ENCODE peak calls at places on chromosomes 4 and X, in five cellular contexts. M, U, F, R and A are unnamed samples.

GRCh38 chr4:168449740-168450442 is 30.4 kb downstream of the DDX60L start:
- DNase-seq in M (no peak), U (no peak), F (no peak), R (peak; percentile 22), A (peak; percentile 71)

GRCh38 chr4:39446842-39447573 is 11.7 kb downstream of the RPL9 start:
- DNase-seq in M (no peak), U (peak; percentile 81), F (peak; percentile 41), R (no peak), A (peak; percentile 87)

GRCh38 chrX:7570432-7571009 is 272.4 kb upstream of the VCX start:
- DNase-seq in M (no peak), U (no peak), F (no peak), R (no peak), A (no peak)

GRCh38 chr4:48906283-48907173 is at the start of gene OCIAD2:
- DNase-seq in M (peak; percentile 64), U (peak; percentile 86), F (peak; percentile 37), R (no peak), A (peak; percentile 69)

GRCh38 chr4:89586864-89587263 is 250.1 kb downstream of the SNCA start:
- DNase-seq in M (no peak), U (no peak), F (no peak), R (no peak), A (no peak)

GRCh38 chrX:85114776-85115175 is 111.1 kb downstream of the APOOL start:
- DNase-seq in M (no peak), U (no peak), F (no peak), R (no peak), A (no peak)

GRCh38 chr4:80103615-80104014 is 30.6 kb upstream of the ANTXR2 start:
- DNase-seq in M (no peak), U (no peak), F (no peak), R (no peak), A (no peak)

GRCh38 chr4:41394362-41394960 is 137.7 kb downstream of the UCHL1 start:
- DNase-seq in M (no peak), U (no peak), F (no peak), R (no peak), A (no peak)

GRCh38 chr4:143358923-143359694 is 22.4 kb downstream of the GAB1 start:
- DNase-seq in M (no peak), U (peak; percentile 78), F (no peak), R (no peak), A (no peak)

GRCh38 chr4:20422398-20422797 is 170.7 kb downstream of the SLIT2 start:
- DNase-seq in M (no peak), U (peak; percentile 60), F (peak; percentile 17), R (no peak), A (peak; percentile 67)

GRCh38 chrX:105098812-105099211 is 121.7 kb downstream of the TEX13A start:
- DNase-seq in M (no peak), U (no peak), F (no peak), R (no peak), A (no peak)

GRCh38 chr4:17276821-17277220 is 235.1 kb downstream of the QDPR start:
- DNase-seq in M (no peak), U (no peak), F (peak; percentile 37), R (no peak), A (no peak)

DNA sequence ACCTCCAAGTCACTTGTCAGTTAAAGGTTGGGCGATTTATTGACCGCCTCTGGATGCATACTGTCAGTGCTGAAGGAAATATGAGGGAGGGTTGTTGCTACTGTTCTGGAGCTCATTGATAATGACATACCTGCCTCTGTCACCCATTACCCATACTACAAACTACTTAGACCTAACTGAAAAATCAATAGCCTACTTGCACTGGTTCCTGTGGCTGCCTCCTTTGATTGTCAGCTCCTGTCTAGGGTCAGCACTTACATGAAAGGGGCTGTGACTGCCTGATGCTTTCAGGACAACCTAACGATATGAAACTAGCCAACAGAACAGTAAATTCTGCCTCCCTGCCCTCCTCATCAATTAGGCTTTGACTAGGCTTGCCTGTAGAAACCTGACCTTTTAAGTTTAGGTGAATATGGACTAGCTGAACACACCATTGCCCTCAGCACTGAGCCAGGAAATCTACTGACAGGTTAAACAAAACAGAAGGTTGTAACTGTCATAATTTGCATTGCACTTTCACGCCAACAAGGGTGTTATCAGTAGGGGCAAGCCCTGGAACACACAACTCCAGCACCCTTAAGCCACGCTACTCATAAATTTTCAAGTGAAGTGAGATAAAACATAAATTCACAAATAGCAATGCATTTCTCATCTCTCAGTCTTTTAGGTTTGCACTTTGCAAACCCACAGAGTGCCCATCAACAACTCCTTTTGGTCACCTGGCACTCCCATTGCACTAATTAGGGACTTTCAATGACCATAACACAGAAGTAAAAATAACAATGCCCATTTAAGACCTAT is 9.0 kb upstream of the MAB21L2 start:
- DNase-seq in M (no peak), U (no peak), F (no peak), R (no peak), A (no peak)
- TF ChIP-seq EP300 in M (no peak), U (no peak), F (no peak), R (no peak), A (no peak)

DNA sequence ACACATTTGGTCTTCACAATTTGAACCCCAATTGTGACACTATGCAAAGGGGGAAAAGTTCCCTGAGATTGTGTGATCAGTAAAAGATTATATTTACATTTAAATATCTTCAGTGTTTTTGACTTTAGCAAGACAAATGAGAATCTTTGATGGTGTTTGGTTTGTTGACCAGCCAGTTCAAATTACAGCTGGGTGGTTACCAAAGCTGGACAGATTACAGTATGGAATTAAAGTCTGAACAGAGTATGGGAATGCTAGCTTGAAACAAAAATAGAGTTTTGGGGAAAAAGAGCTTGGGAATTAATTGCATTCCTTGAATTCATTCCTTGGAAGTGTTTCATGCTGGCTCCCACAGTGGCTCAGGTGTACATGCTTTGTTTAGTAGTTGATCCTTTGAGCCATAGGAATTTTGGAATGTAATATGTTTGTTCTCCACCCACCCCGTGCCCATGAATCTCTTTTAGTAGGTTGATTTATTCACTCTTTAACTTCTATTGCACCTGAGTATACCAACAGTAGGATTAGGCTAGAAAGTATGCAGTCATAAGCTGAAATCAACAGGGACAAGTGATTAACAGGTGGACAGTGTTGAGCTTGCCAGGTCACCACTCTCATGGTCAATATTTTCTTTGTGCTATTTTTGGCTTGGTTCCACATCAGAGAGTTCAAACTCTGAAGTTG is 81.1 kb upstream of the HELT start:
- DNase-seq in M (no peak), U (no peak), F (no peak), R (no peak), A (no peak)
- TF ChIP-seq EP300 in M (no peak), U (no peak), F (no peak), R (no peak), A (no peak)

GRCh38 chr4:32002037-32002747 is 1282.0 kb downstream of the PCDH7 start:
- DNase-seq in M (no peak), U (no peak), F (no peak), R (no peak), A (no peak)
- TF ChIP-seq EP300 in M (no peak), U (no peak), F (no peak), R (no peak), A (no peak)

DNA sequence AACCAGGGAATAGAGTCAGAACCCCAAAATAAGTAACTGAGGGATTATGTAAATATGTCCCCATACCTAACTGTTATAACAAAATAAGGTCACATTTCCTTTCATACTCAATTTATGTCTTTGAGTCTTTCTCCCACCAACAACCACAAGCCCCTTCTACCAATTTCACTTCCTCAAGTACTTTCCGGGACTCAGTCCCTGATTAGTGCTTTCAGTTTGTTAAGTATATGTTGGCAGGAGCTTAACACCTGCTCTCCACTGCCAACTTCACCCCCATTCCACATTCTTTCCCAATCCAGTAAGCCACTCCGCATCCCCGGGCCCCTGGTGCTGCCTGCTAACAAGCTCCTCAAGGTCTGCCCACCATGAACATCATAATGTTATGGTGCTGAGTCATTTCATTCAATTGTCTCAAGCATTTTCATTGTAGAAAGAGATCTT is 71.3 kb upstream of the SPRY1 start:
- DNase-seq in M (no peak), U (no peak), F (no peak), R (no peak), A (no peak)
- TF ChIP-seq EP300 in M (no peak), U (no peak), F (no peak), R (no peak), A (no peak)

GRCh38 chr4:123978637-123979036 is 582.0 kb downstream of the SPRY1 start:
- DNase-seq in M (no peak), U (no peak), F (no peak), R (no peak), A (no peak)

GRCh38 chr4:123977623-123978022 is 581.0 kb downstream of the SPRY1 start:
- DNase-seq in M (no peak), U (no peak), F (no peak), R (no peak), A (no peak)

GRCh38 chr4:123974419-123975105 is 578.0 kb downstream of the SPRY1 start:
- DNase-seq in M (no peak), U (no peak), F (no peak), R (no peak), A (no peak)

GRCh38 chr4:123976875-123977274 is 580.3 kb downstream of the SPRY1 start:
- DNase-seq in M (no peak), U (no peak), F (no peak), R (no peak), A (no peak)

GRCh38 chr4:123976285-123976684 is 579.7 kb downstream of the SPRY1 start:
- DNase-seq in M (no peak), U (no peak), F (no peak), R (no peak), A (no peak)
- TF ChIP-seq EP300 in M (no peak), U (no peak), F (no peak), R (no peak), A (no peak)

DNA sequence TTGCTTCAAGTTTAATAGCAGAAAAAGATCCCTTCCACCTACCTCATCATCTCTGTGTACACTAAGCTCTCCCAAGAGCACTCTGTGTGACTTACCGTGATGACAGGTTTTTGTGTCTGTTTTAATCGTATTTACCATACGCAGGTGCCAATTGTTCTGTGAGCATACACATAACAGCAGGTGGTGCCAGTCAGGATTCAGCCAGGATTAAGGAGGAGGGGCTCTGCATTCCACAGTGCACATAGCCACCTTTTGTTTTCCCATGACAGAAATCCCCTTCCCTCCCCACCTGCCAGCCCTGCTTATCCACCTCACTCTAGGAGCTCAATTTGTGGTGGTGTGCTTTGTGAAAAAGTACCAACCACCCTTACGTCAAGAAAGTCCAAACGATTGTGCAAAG is 14.8 kb downstream of the ANK2 start:
- DNase-seq in M (no peak), U (no peak), F (no peak), R (no peak), A (no peak)
- TF ChIP-seq EP300 in M (no peak), U (no peak), F (no peak), R (no peak), A (no peak)

DNA sequence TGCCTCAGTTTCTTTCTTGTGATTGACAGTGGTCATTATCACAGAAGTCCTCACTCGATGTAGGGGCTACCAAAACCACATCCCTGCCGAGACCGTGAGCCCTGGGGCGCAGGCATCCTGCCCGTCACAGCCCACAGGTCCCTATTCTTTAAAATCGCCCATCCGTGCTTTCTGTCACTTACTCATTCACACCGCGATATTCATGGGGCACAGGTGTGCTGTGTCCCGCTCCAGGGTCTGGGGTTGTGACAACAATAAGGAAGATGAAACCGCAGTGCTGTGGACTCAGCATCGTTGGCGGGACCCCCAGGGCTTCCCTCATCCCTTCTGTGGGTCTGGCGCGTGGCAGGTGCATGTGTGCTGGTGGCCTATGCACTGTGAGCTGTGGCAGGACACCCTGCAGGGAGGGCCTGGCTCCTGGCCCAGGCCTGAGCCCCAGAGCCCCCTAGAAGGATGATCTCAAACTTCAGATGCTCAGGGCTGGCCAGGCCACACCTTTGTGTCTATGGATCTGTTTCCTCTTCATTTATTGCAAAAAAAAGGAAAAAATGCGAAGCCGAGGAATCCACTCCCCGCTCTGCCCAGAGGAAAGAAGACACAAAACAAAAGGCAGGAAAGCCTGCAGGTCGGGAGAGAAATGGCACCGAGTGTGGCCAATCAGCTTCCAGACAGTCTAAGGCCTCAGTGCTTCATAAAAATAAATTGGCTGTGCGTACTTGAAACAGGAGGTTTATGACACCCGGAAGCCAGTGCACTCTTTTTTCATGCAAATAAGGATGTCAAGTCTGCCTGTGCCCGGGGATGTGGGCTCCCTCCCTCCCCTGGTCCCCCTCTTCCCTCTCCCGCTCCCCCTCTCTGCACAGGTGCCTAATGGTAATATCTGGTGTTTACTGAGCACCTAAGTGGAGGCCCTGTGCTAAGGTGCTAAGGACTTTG is 109.5 kb upstream of the ADRA2C start:
- DNase-seq in M (no peak), U (no peak), F (no peak), R (no peak), A (no peak)
- TF ChIP-seq EP300 in M (no peak), U (no peak), F (no peak), R (no peak), A (no peak)